ENCODE peak calls at places on chromosomes 2 and 18, in five cellular contexts. U is Peyer's patch, O is K562, K is HL-60, G is Panc1. D is an unnamed sample. For H3K27me3, the result is how much of the 10 kb centered on the place peaks cover.

GRCh38 chr2:224901121-224901676 is 141.1 kb downstream of the DOCK10 start:
- DNase-seq in U (no peak), G (no peak), O (no peak), K (no peak), D (no peak)

GRCh38 chr2:241230435-241230834 is 42.0 kb downstream of the ANO7 start:
- DNase-seq in G (no peak), U (peak), K (no peak), O (no peak), D (no peak)

GRCh38 chr2:172162739-172163336 is 60.1 kb upstream of the DLX2 start:
- DNase-seq in G (no peak), U (no peak), K (no peak), O (no peak), D (no peak)

GRCh38 chr2:64727013-64727767 is 73.5 kb upstream of the SERTAD2 start:
- DNase-seq in O (no peak), U (no peak), K (peak), G (no peak), D (no peak)

GRCh38 chr2:121635371-121635770 is 13.9 kb downstream of the CLASP1 start:
- DNase-seq in G (no peak), K (no peak), U (no peak), O (peak), D (no peak)

GRCh38 chr2:237702439-237703397 is 75.3 kb downstream of the LRRFIP1 start:
- DNase-seq in G (no peak), K (peak), U (no peak), O (peak), D (no peak)

GRCh38 chr2:134275058-134275862 is 21.4 kb downstream of the MGAT5 start:
- DNase-seq in O (no peak), U (no peak), K (no peak), G (no peak), D (no peak)

GRCh38 chr2:234171666-234172065 is 121.2 kb downstream of the SPP2 start:
- DNase-seq in U (no peak), K (no peak), G (no peak), O (no peak), D (no peak)

GRCh38 chr18:3540805-3541548 is 91.0 kb downstream of the TGIF1 start:
- DNase-seq in K (no peak), O (no peak), G (no peak), U (no peak), D (peak)

GRCh38 chr18:10013621-10014543 is 100.1 kb downstream of the VAPA start:
- DNase-seq in G (no peak), O (no peak), U (no peak), K (no peak), D (no peak)

GRCh38 chr2:2294183-2294675 is 36.8 kb downstream of the MYT1L start:
- DNase-seq in K (no peak), O (no peak), U (no peak), G (no peak), D (no peak)

GRCh38 chr18:58496937-58497336 is 132.0 kb downstream of the ALPK2 start:
- DNase-seq in U (no peak), K (no peak), O (peak), G (no peak), D (peak)

GRCh38 chr2:223797073-223797472 is 40.3 kb downstream of the AP1S3 start:
- DNase-seq in O (no peak), G (no peak), U (no peak), K (no peak), D (peak)

GRCh38 chr2:28366496-28367282 is 26.0 kb upstream of the FOSL2 start:
- DNase-seq in U (peak), G (no peak), K (peak), O (peak), D (no peak)

GRCh38 chr18:22465859-22466602 is 48.3 kb upstream of the CTAGE1 start:
- DNase-seq in G (peak), U (no peak), O (peak), K (no peak), D (peak)

GRCh38 chr2:206368933-206369569 is 74.3 kb upstream of the ADAM23 start:
- DNase-seq in U (no peak), G (no peak), O (no peak), K (peak), D (no peak)

GRCh38 chr2:101223814-101224231 is 28.9 kb upstream of the CNOT11 start:
- DNase-seq in O (no peak), G (no peak), U (no peak), K (peak), D (no peak)

GRCh38 chr2:104028066-104028465 is 825.8 kb upstream of the POU3F3 start:
- DNase-seq in G (no peak), O (no peak), U (no peak), K (no peak), D (no peak)

GRCh38 chr18:10536270-10536669 is 10.4 kb downstream of the NAPG start:
- DNase-seq in K (no peak), O (no peak), G (no peak), U (no peak), D (peak)

GRCh38 chr18:9433616-9434239 is 41.6 kb upstream of the RALBP1 start:
- DNase-seq in O (no peak), U (no peak), K (peak), G (no peak), D (no peak)

GRCh38 chr2:56682397-56682760 is 498.6 kb downstream of the CCDC85A start:
- DNase-seq in G (no peak), K (no peak), O (no peak), U (no peak), D (no peak)

GRCh38 chr2:160372585-160372984 is 121.0 kb downstream of the RBMS1 start:
- DNase-seq in U (no peak), G (no peak), K (no peak), O (no peak), D (no peak)

GRCh38 chr2:222038086-222038802 is 260.6 kb downstream of the PAX3 start:
- DNase-seq in K (no peak), O (no peak), U (no peak), G (no peak), D (peak)

GRCh38 chr18:48004577-48004976 is 74.1 kb upstream of the SMAD2 start:
- DNase-seq in O (no peak), G (no peak), K (no peak), U (no peak), D (peak)

GRCh38 chr18:22783662-22784076 is 149.5 kb upstream of the RBBP8 start:
- DNase-seq in G (no peak), U (no peak), K (no peak), O (no peak), D (no peak)

GRCh38 chr18:4236940-4237686 is 218.0 kb downstream of the DLGAP1 start:
- DNase-seq in O (no peak), U (no peak), K (no peak), G (no peak), D (no peak)

GRCh38 chr2:65969161-65969560 is 465.8 kb upstream of the MEIS1 start:
- DNase-seq in K (no peak), U (no peak), O (no peak), G (no peak), D (no peak)

GRCh38 chr2:170465241-170465640 is 249.9 kb upstream of the SP5 start:
- DNase-seq in O (no peak), G (no peak), U (no peak), K (no peak), D (no peak)

GRCh38 chr2:234051374-234052070 is 1.0 kb downstream of the SPP2 start:
- DNase-seq in U (no peak), K (no peak), G (no peak), O (no peak), D (peak)

GRCh38 chr18:31645411-31645810 is 39.0 kb downstream of the B4GALT6 start:
- DNase-seq in O (no peak), U (no peak), K (no peak), G (no peak), D (no peak)

GRCh38 chr18:31646332-31646822 is 38.0 kb downstream of the B4GALT6 start:
- DNase-seq in K (no peak), G (no peak), U (no peak), O (no peak), D (no peak)

GRCh38 chr18:31647354-31647753 is 37.0 kb downstream of the B4GALT6 start:
- DNase-seq in U (peak), K (no peak), G (no peak), O (no peak), D (no peak)

GRCh38 chr18:31648458-31648857 is 35.9 kb downstream of the B4GALT6 start:
- DNase-seq in O (no peak), G (no peak), K (no peak), U (no peak), D (no peak)

DNA sequence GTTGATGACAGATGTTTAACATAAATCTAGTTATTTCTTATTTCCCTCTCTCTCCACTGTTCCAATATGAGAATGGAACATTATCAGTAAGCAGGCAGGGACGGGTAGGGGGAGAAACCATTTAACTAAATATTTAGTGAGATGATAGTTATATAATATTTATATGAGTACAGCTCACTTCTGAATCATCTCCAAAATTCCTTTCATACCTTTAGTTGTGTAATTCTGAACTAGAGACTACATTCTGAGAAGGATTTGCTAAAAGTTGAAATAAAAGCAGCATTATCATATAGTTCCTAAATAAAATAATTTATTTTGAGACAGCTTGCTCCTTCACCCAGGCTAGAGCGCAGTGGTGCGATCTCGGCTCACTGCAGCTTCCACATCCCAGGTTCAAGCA is 41.4 kb downstream of the B4GALT6 start:
- DNase-seq in U (no peak), G (no peak), O (no peak), K (no peak), D (peak)
- H3K4me3 ChIP-seq in U (no peak), G (no peak), O (no peak), K (no peak), D (no peak)

GRCh38 chr2:199851886-199852285 is 894 bp upstream of the FTCDNL1 start:
- DNase-seq in K (no peak), U (no peak), G (no peak), O (no peak), D (no peak)

GRCh38 chr2:199848323-199848722 is 2.7 kb downstream of the FTCDNL1 start:
- DNase-seq in G (no peak), O (no peak), K (no peak), U (no peak), D (no peak)

GRCh38 chr2:199851499-199851816 is 466 bp upstream of the FTCDNL1 start:
- DNase-seq in K (no peak), U (no peak), O (no peak), G (no peak), D (no peak)

GRCh38 chr2:199850250-199850717 is 708 bp downstream of the FTCDNL1 start:
- DNase-seq in G (no peak), U (no peak), O (no peak), K (no peak), D (no peak)

GRCh38 chr2:199850718-199851498 is at the start of gene FTCDNL1:
- DNase-seq in O (peak), U (peak), K (peak), G (peak), D (peak)
- TF ChIP-seq CTCF in O (peak), U (peak), K (peak), G (peak), D (peak)

DNA sequence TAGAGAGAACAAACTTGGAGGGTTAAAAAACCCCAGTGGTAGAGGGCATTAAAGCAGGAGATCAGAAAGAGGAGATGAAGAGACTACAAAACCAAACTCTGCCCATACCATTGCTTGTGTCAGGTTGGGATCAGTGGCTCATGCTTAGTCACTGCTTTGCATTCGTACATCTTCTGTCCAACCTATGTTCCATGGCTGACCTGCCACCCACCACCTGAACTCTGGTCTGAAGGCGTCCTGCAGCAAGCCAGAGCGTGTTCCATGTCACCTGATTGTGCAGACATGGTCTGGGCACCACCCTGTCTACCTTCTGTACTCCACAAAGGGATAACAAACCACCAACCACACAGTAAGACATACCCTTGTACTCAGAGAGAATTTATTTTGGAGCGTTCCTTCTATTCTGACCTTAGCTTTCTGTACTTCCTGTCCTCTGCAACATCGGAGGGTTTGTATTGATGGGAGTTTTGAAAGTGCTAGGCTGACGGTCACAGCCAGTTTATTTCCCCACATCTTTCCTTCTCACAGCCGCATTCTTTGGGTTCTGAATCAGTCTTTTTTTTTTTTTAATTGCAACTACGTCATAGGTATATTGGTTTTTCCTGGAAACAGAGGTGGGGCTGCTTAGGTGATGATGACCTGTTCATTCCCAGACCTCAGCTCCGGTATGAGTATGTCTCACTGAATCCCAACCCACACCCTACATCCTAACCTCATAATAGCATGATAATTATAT is 88.3 kb downstream of the SOWAHC start:
- DNase-seq in K (no peak), U (no peak), G (no peak), O (no peak), D (peak)
- H3K27me3 ChIP-seq in K (under half), U (under half), G (under half), O (under half), D (under half)

GRCh38 chr2:16335606-16335930 is 330.1 kb downstream of the CYRIA start:
- DNase-seq in O (no peak), K (no peak), G (no peak), U (no peak), D (no peak)

GRCh38 chr2:16338026-16338425 is 327.6 kb downstream of the CYRIA start:
- DNase-seq in K (no peak), O (no peak), U (no peak), G (no peak), D (no peak)

GRCh38 chr2:16336491-16336890 is 329.1 kb downstream of the CYRIA start:
- DNase-seq in U (no peak), K (no peak), G (no peak), O (no peak), D (no peak)

GRCh38 chr2:16335947-16336346 is 329.7 kb downstream of the CYRIA start:
- DNase-seq in O (no peak), K (no peak), U (no peak), G (no peak), D (no peak)

DNA sequence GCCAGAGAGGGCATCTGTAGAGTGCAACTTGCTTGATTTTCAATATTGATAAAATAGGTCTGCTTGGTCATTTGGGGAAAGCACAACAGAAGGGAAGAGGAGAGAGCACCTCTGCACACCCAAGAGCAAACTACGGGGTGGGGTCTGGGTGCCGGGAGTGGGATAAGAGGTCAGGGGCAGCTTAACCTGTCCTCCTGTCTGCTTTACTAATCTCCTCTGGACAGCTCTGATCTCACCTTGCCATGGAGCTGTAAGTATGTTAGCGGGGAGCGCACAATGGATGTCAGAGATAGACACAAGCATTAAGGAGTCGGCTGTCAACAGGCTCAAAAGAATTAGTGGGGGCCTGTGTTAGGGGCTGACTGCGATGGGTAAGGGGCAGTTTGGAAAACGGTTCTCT is 328.7 kb downstream of the CYRIA start:
- DNase-seq in K (no peak), G (no peak), U (no peak), O (no peak), D (no peak)
- H3K4me3 ChIP-seq in K (no peak), G (no peak), U (no peak), O (no peak), D (no peak)

GRCh38 chr2:127270663-127271062 is 23.3 kb downstream of the ERCC3 start:
- DNase-seq in U (no peak), G (no peak), O (no peak), K (no peak), D (no peak)
- TF ChIP-seq CTCF in U (no peak), G (no peak), O (no peak), K (peak), D (peak)

GRCh38 chr18:78982186-78982585 is 2.6 kb downstream of the SALL3 start:
- DNase-seq in U (no peak), G (no peak), K (no peak), O (no peak), D (no peak)
- H3K27me3 ChIP-seq in U (under half), G (under half), K (half or more), O (under half), D (under half)